ENCODE peak calls at places on chromosomes 4 and X, in six cellular contexts. T is fibroblast of pulmonary artery, V is mesendoderm, H is GM23248, C is dorsolateral prefrontal cortex, F is GM23338. U is an unnamed sample.
A peak's percentile ranks its signal among the peaks of the same experiment; 100 is the strongest.

GRCh38 chr4:187732524-187732923 is 263.0 kb upstream of the ZFP42 start:
- DNase-seq in T (peak; percentile 0), V (no peak), H (no peak), C (no peak), F (no peak), U (no peak)

GRCh38 chrX:24842486-24842885 is 148.8 kb downstream of the POLA1 start:
- DNase-seq in T (no peak), V (no peak), H (no peak), C (no peak), F (no peak), U (no peak)

GRCh38 chrX:150575415-150575814 is 7.0 kb downstream of the MTM1 start:
- DNase-seq in T (peak; percentile 33), V (no peak), H (peak; percentile 68), C (no peak), F (no peak), U (no peak)

GRCh38 chrX:152399395-152399794 is 51.7 kb downstream of the GABRA3 start:
- DNase-seq in T (no peak), V (no peak), H (no peak), C (no peak), F (no peak), U (no peak)

GRCh38 chr4:770022-770421 is 55.9 kb downstream of the CPLX1 start:
- DNase-seq in T (no peak), V (no peak), H (peak; percentile 38), C (no peak), F (no peak), U (no peak)

GRCh38 chrX:12779534-12779933 is 11.7 kb upstream of the PRPS2 start:
- DNase-seq in T (peak; percentile 40), V (peak; percentile 8), H (no peak), C (no peak), F (no peak), U (no peak)

GRCh38 chr4:129545599-129546278 is 449.8 kb downstream of the C4orf33 start:
- DNase-seq in T (peak; percentile 99), V (no peak), H (no peak), C (no peak), F (no peak), U (no peak)

GRCh38 chrX:72662020-72662747 is 51.9 kb downstream of the PHKA1 start:
- DNase-seq in T (no peak), V (no peak), H (no peak), C (no peak), F (no peak), U (no peak)

GRCh38 chrX:71017396-71017939 is 50.7 kb downstream of the SNX12 start:
- DNase-seq in T (peak; percentile 4), V (no peak), H (no peak), C (no peak), F (no peak), U (no peak)

GRCh38 chr4:177901786-177902185 is 459.5 kb upstream of the AGA start:
- DNase-seq in T (no peak), V (no peak), H (no peak), C (no peak), F (no peak), U (no peak)

GRCh38 chr4:105215609-105216313 is 69.1 kb downstream of the TET2 start:
- DNase-seq in T (peak; percentile 45), V (no peak), H (peak; percentile 26), C (no peak), F (no peak), U (no peak)

GRCh38 chr4:37639551-37640293 is 46.5 kb downstream of the RELL1 start:
- DNase-seq in T (peak; percentile 12), V (no peak), H (no peak), C (no peak), F (no peak), U (no peak)

GRCh38 chr4:24793219-24794005 is 2.0 kb upstream of the SOD3 start:
- DNase-seq in T (no peak), V (peak; percentile 75), H (peak; percentile 43), C (no peak), F (peak; percentile 75), U (no peak)

GRCh38 chrX:96455078-96455477 is 229.6 kb upstream of the DIAPH2 start:
- DNase-seq in T (no peak), V (no peak), H (no peak), C (no peak), F (no peak), U (no peak)

GRCh38 chrX:49187028-49187394 is 838 bp upstream of the PRICKLE3 start:
- DNase-seq in T (no peak), V (peak; percentile 39), H (no peak), C (no peak), F (peak; percentile 48), U (no peak)

GRCh38 chrX:49184294-49185061 is 1.7 kb downstream of the PRICKLE3 start:
- DNase-seq in T (peak; percentile 91), V (peak; percentile 97), H (peak; percentile 92), C (peak; percentile 85), F (peak; percentile 97), U (peak; percentile 76)

GRCh38 chrX:49186125-49187027 is at the start of gene PRICKLE3:
- DNase-seq in T (peak; percentile 46), V (peak; percentile 82), H (peak; percentile 77), C (peak; percentile 72), F (peak; percentile 82), U (no peak)

GRCh38 chrX:49183701-49184281 is 2.4 kb downstream of the PRICKLE3 start:
- DNase-seq in T (no peak), V (no peak), H (no peak), C (no peak), F (no peak), U (no peak)

DNA sequence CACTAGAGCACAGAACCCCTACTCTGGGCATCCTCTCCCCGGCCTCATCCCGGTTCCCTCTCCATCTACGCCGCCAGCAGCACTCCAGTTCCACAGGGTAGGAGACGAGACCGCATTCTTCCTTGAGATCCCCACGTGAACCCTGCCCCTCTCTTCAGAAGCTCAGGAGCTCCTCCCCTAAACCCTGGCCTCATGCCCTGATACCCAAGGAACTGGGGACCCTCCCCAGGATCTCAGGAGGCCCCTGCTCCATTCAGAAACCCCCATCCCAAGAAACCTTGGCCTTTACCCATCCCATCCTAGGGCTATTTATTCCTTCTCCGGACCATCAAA is 1.1 kb downstream of the PRICKLE3 start:
- DNase-seq in T (no peak), V (no peak), H (peak; percentile 33), C (no peak), F (peak; percentile 17), U (no peak)
- H3K4me3 ChIP-seq in T (peak overlapping the region; percentile 69), V (no peak overlapping the region), H (peak overlapping the region; percentile 80), C (peak overlapping the region; percentile 56), F (peak overlapping the region; percentile 63), U (peak overlapping the region; percentile 60)

DNA sequence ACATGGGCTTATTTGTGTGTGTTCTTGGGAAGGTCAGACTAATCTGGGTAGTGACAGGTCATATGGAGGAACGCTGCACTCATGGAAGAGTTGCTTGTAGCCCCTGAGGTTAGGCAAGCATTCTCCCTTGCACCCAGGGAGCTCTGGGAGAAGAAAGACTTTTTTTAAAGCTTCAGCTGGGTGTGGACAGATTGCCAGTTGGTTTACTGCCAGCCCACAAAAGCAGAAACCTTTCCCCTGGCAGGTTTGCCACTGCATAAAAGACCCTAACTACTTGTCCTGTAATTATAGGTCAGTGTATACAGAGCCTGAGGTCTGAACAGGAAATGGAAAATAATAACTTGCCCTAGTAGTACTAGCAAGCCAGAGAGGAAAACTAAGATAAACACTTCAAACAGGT is 7.4 kb upstream of the NFKB1 start:
- DNase-seq in T (no peak), V (no peak), H (no peak), C (no peak), F (no peak), U (no peak)
- H3K4me3 ChIP-seq in T (no peak overlapping the region), V (no peak overlapping the region), H (no peak overlapping the region), C (no peak overlapping the region), F (no peak overlapping the region), U (no peak overlapping the region)

DNA sequence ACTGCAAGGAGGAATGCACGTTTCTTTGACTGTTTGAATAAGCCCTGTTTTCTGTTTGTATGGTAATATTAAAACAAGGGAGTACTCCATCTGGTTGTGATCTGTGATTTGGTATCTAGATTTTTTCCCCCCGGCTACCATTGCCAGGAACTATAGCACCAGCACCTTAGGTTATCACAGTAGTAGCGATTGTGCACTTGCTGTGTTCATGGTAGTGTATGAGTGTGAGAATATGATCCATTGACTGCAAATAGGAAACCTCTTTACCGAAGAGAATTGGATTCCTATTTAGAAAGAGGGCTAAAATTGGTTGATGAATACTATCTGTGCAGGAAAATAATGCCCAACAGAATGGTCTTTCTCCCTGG is 69.9 kb downstream of the LARP7 start:
- DNase-seq in T (no peak), V (no peak), H (no peak), C (no peak), F (no peak), U (no peak)
- H3K4me3 ChIP-seq in T (no peak overlapping the region), V (peak overlapping the region; percentile 63), H (peak overlapping the region; percentile 69), C (peak overlapping the region; percentile 77), F (peak overlapping the region; percentile 60), U (no peak overlapping the region)

GRCh38 chrX:37781808-37782207 is 1.9 kb downstream of the CYBB start:
- DNase-seq in T (no peak), V (no peak), H (no peak), C (no peak), F (no peak), U (no peak)
- H3K4me3 ChIP-seq in T (no peak overlapping the region), V (no peak overlapping the region), H (no peak overlapping the region), C (peak overlapping the region; percentile 9), F (no peak overlapping the region), U (no peak overlapping the region)

U was measured in HFF-Myc.